ENCODE peak calls at places on chromosomes 6 and 20, in five cellular contexts. E, D, S, N and O are unnamed samples.

GRCh38 chr6:74366634-74367033 is 670.6 kb downstream of the CD109 start:
- DNase-seq in E (no peak), D (no peak), S (peak; percentile 68), N (no peak), O (no peak)

GRCh38 chr6:31762878-31763616 is 591 bp downstream of the SAPCD1 start:
- DNase-seq in E (no peak), D (no peak), S (no peak), N (no peak), O (no peak)

GRCh38 chr6:150451767-150452641 is 83.2 kb downstream of the IYD start:
- DNase-seq in E (no peak), D (no peak), S (no peak), N (no peak), O (no peak)

GRCh38 chr6:2943564-2943955 is 27.8 kb downstream of the SERPINB6 start:
- DNase-seq in E (no peak), D (no peak), S (no peak), N (peak; percentile 42), O (no peak)

GRCh38 chr20:21632031-21632430 is 73.4 kb upstream of the PAX1 start:
- DNase-seq in E (no peak), D (no peak), S (no peak), N (no peak), O (no peak)

GRCh38 chr20:3248167-3248992 is 9.4 kb upstream of the SLC4A11 start:
- DNase-seq in E (no peak), D (no peak), S (no peak), N (peak; percentile 50), O (no peak)

GRCh38 chr6:147528511-147529145 is 20.1 kb downstream of the SAMD5 start:
- DNase-seq in E (no peak), D (no peak), S (no peak), N (no peak), O (no peak)

GRCh38 chr20:46261456-46262253 is 46.6 kb downstream of the CDH22 start:
- DNase-seq in E (no peak), D (no peak), S (no peak), N (no peak), O (no peak)

GRCh38 chr6:3157151-3157933 is at the start of gene TUBB2A:
- DNase-seq in E (peak; percentile 59), D (peak; percentile 91), S (peak; percentile 78), N (peak; percentile 92), O (peak; percentile 84)

GRCh38 chr6:26195924-26196845 is 109.0 kb downstream of the HFE start:
- DNase-seq in E (no peak), D (no peak), S (peak; percentile 23), N (peak; percentile 70), O (no peak)

GRCh38 chr20:24646331-24646730 is 176.9 kb downstream of the SYNDIG1 start:
- DNase-seq in E (no peak), D (no peak), S (no peak), N (peak; percentile 22), O (no peak)

GRCh38 chr20:4896971-4897497 is 104.3 kb downstream of the SLC23A2 start:
- DNase-seq in E (no peak), D (no peak), S (no peak), N (no peak), O (no peak)

GRCh38 chr20:208937-209566 is 18.0 kb upstream of the DEFB129 start:
- DNase-seq in E (peak; percentile 65), D (no peak), S (peak; percentile 79), N (no peak), O (peak; percentile 1)

GRCh38 chr6:36969988-36970891 is 15.7 kb downstream of the PI16 start:
- DNase-seq in E (no peak), D (no peak), S (no peak), N (no peak), O (no peak)

GRCh38 chr6:161951139-161951538 is 677.3 kb upstream of the AGPAT4 start:
- DNase-seq in E (no peak), D (no peak), S (no peak), N (no peak), O (no peak)

GRCh38 chr20:46929902-46930301 is 35.3 kb downstream of the EYA2 start:
- DNase-seq in E (no peak), D (no peak), S (no peak), N (no peak), O (no peak)

GRCh38 chr6:158560787-158561246 is 926 bp downstream of the TMEM181 start:
- DNase-seq in E (no peak), D (peak; percentile 68), S (no peak), N (peak; percentile 64), O (peak; percentile 16)

GRCh38 chr6:37517411-37517812 is 17.7 kb upstream of the CCDC167 start:
- DNase-seq in E (no peak), D (no peak), S (no peak), N (peak; percentile 77), O (no peak)

GRCh38 chr6:167799033-167799933 is 27.4 kb upstream of the AFDN start:
- DNase-seq in E (no peak), D (no peak), S (no peak), N (no peak), O (peak; percentile 28)

GRCh38 chr20:1897486-1897885 is 2.3 kb downstream of the SIRPA start:
- DNase-seq in E (no peak), D (no peak), S (no peak), N (peak; percentile 62), O (no peak)

GRCh38 chr6:39088331-39088730 is 26.7 kb downstream of the SAYSD1 start:
- DNase-seq in E (peak; percentile 59), D (no peak), S (peak; percentile 68), N (no peak), O (no peak)
- TF ChIP-seq CTCF in E (peak; percentile 68), D (peak; percentile 43), S (peak; percentile 48), N (peak; percentile 33), O (no peak)

DNA sequence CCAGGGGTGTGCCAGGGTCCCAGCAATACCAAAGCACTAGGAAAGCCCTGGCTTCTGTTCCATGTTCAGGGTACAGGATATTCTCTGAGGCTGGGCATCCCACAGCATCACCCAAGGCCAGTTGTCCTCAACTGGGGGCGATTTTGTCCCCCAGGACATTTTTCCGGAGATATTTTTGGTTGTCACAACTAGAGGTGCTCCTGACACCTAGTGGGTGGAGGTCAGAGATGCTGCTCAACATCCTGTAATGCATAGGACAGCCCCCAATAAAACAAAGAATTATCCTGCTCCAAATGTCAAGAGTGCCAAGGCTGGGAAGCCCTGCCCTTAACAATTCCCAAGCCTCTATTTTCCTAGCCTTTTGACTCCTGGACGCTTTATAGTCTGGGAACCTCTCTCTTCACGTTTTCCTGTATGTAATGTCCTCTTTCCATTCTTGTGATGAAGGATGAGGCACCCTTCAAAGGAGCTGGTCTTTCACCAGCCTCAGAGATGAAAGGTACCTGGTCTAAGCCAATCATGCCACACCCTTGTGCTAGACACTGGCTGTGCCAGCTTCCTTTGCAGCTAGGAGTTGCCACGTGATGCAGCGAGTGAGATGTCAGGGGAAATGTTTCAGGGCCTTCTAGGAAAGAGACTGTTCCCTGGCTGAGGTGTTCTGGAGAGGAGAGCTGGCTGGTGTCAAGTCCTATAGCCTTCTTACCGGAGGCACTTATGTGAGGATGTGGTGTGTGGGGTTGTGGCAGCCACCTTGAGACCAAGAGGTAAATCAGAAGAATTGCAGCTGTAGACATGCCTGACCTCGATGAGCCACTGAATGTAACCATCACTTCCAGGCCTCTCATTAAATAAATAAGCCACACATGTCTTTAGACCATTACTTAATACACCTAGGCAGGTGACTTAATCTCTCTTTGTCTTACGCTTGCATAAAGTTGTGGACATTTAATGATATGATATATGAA is 23.4 kb upstream of the KCNG1 start:
- DNase-seq in E (no peak), D (no peak), S (no peak), N (peak; percentile 22), O (no peak)
- TF ChIP-seq CTCF in E (no peak), D (no peak), S (no peak), N (no peak), O (no peak)

DNA sequence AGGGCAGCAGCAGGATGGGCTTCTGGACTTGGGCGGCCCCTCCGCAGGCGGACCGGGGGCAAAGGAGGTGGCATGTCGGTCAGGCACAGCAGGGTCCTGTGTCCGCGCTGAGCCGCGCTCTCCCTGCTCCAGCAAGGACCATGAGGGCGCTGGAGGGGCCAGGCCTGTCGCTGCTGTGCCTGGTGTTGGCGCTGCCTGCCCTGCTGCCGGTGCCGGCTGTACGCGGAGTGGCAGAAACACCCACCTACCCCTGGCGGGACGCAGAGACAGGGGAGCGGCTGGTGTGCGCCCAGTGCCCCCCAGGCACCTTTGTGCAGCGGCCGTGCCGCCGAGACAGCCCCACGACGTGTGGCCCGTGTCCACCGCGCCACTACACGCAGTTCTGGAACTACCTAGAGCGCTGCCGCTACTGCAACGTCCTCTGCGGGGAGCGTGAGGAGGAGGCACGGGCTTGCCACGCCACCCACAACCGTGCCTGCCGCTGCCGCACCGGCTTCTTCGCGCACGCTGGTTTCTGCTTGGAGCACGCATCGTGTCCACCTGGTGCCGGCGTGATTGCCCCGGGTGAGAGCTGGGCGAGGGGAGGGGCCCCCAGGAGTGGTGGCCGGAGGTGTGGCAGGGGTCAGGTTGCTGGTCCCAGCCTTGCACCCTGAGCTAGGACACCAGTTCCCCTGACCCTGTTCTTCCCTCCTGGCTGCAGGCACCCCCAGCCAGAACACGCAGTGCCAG is at the start of gene TNFRSF6B:
- DNase-seq in E (no peak), D (peak; percentile 65), S (no peak), N (no peak), O (no peak)
- TF ChIP-seq CTCF in E (no peak), D (no peak), S (no peak), N (no peak), O (no peak)

GRCh38 chr20:19071902-19072498 is 140.4 kb upstream of the SLC24A3 start:
- DNase-seq in E (no peak), D (no peak), S (no peak), N (no peak), O (no peak)

GRCh38 chr20:19074828-19075516 is 137.5 kb upstream of the SLC24A3 start:
- DNase-seq in E (no peak), D (no peak), S (no peak), N (no peak), O (peak; percentile 3)

GRCh38 chr20:19071442-19071717 is 141.1 kb upstream of the SLC24A3 start:
- DNase-seq in E (no peak), D (no peak), S (no peak), N (no peak), O (no peak)

GRCh38 chr20:19072988-19073387 is 139.5 kb upstream of the SLC24A3 start:
- DNase-seq in E (no peak), D (no peak), S (no peak), N (no peak), O (no peak)

DNA sequence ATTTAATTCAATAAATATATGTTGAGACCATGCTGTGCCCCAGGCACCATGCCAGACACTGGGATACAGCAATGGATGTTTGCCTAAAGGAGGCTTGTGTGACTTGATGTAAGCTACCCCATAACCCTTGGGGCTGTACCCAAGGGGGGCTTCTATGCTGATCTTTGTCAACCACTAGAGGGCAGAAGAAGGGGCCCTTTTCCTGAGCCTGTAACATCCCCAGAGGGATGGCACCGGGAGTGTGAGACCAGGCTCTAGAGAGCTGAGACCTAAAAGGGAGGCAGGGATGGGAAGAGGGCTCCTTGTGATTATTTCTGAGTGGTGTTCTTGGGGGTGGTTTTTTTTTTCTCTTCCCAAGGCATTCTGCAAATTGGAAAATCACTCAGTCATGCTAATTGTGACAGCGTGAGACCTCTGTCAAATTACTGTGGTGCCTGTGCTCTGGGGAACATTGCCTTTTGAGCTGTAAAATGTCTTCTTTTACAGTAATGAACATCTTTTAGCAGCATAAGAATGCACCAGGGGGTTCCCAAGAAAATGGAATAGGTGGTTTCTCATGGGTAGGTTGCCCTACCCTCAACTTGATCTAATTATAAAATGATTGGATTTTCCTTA is 138.8 kb upstream of the SLC24A3 start:
- DNase-seq in E (no peak), D (no peak), S (no peak), N (no peak), O (no peak)
- TF ChIP-seq CTCF in E (no peak), D (no peak), S (no peak), N (peak; percentile 38), O (no peak)